ENCODE peak calls at places on chromosomes 11 and 22, in five cellular contexts. D is GM12878, R is upper lobe of left lung, B is K562, N is HepG2. U is an unnamed sample.
A peak's percentile ranks its signal among the peaks of the same experiment; 100 is the strongest.

GRCh38 chr11:18408558-18409242 is 3.4 kb upstream of the LDHC start:
- ATAC-seq in R (no peak), D (peak; percentile 12), B (peak; percentile 46), N (peak; percentile 25), U (no peak)

GRCh38 chr11:121687961-121688566 is 235.3 kb upstream of the SORL1-AS1 start:
- ATAC-seq in N (no peak), D (no peak), R (peak; percentile 26), B (no peak), U (no peak)

GRCh38 chr11:60130496-60130895 is 42.0 kb downstream of the MS4A2 start:
- ATAC-seq in N (peak; percentile 96), R (no peak), B (peak; percentile 98), D (peak; percentile 83), U (no peak)

GRCh38 chr11:94193288-94193687 is 64.6 kb downstream of the PANX1 start:
- ATAC-seq in D (no peak), B (no peak), N (peak; percentile 62), R (no peak), U (no peak)

GRCh38 chr11:121930004-121930965 is 185.7 kb downstream of the BLID start:
- ATAC-seq in R (no peak), D (peak; percentile 55), B (no peak), N (no peak), U (no peak)

GRCh38 chr11:59218893-59219292 is 6.2 kb upstream of the MPEG1 start:
- ATAC-seq in D (peak; percentile 6), R (no peak), N (no peak), B (no peak), U (no peak)

GRCh38 chr22:23235425-23235824 is 55.1 kb downstream of the BCR start:
- ATAC-seq in R (no peak), B (no peak), D (no peak), N (no peak), U (no peak)

GRCh38 chr11:125902927-125903752 is at the start of gene PUS3:
- ATAC-seq in N (peak; percentile 98), R (peak; percentile 90), D (peak; percentile 99), B (peak; percentile 97), U (peak; percentile 93)

GRCh38 chr11:70079691-70080090 is 1.6 kb downstream of the ANO1 start:
- ATAC-seq in D (no peak), N (no peak), B (no peak), R (no peak), U (no peak)

GRCh38 chr11:93648168-93648567 is 13.3 kb upstream of the CEP295 start:
- ATAC-seq in B (peak; percentile 86), R (no peak), D (peak; percentile 77), N (peak; percentile 88), U (no peak)

GRCh38 chr11:116927163-116927772 is 89.8 kb upstream of the APOA1 start:
- ATAC-seq in N (peak; percentile 18), D (no peak), R (no peak), B (peak; percentile 57), U (no peak)

GRCh38 chr11:57276857-57277505 is 39.9 kb upstream of the APLNR start:
- ATAC-seq in D (no peak), R (no peak), N (no peak), B (no peak), U (peak; percentile 19)

GRCh38 chr22:39148727-39149535 is 3.5 kb downstream of the CBX7 start:
- ATAC-seq in R (no peak), D (peak; percentile 75), B (no peak), N (no peak), U (peak; percentile 26)

DNA sequence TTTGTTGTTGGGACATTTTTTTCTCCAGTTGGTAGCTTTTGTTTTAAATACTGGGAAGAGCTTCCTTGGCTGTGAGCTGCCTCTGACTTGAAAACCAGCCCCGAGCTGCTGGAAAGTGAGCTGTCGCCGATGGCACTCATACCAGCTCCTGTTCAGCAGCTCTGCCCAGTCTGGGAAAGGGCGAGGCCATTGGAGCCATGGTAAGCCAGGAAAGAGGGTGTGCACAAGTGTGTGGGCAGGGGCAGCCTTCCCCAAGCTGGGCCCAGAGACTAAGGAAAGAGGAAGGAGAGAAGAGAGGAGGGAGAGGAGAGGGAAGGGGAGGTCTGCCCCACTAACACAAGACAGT is 3.2 kb upstream of the FLI1 start:
- ATAC-seq in B (no peak), N (no peak), R (no peak), D (no peak), U (no peak)
- H3K27ac ChIP-seq in B (no peak overlapping the region), N (no peak overlapping the region), R (peak overlapping the region; percentile 28), D (no peak overlapping the region), U (peak overlapping the region; percentile 88)

DNA sequence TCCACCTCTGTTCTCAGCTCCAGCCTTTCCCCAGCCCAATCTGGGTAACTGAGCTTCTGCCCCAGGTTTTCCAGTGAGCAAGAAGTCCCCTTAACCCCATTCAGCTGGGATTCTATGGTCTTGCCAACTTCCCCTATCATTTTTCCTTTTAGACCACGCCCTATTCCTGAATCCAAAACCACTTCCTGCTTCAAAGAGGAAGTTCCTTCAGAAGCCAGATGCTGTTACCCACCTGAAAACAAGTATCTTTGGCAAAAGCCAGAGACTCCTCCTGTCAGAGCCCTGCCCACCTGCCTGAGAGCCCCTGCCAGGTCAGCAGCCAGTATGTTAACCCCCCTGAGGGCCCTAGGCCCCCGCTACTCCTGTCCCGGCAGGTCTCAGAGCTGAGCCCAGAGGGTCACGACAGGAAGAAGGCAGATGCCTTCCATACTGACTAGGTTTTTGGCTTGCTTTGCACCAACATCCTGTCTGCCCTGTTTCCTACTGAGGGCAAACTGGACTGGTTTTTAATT is 20.3 kb upstream of the MICAL2 start:
- ATAC-seq in N (no peak), D (no peak), B (no peak), R (no peak), U (no peak)
- H3K4me1 ChIP-seq in N (peaks cover 68% of the 10 kb centered on the region), D (no peaks in the 10 kb centered on the region), B (peaks cover 14% of the 10 kb centered on the region), R (peaks cover 77% of the 10 kb centered on the region), U (peaks cover 45% of the 10 kb centered on the region)

DNA sequence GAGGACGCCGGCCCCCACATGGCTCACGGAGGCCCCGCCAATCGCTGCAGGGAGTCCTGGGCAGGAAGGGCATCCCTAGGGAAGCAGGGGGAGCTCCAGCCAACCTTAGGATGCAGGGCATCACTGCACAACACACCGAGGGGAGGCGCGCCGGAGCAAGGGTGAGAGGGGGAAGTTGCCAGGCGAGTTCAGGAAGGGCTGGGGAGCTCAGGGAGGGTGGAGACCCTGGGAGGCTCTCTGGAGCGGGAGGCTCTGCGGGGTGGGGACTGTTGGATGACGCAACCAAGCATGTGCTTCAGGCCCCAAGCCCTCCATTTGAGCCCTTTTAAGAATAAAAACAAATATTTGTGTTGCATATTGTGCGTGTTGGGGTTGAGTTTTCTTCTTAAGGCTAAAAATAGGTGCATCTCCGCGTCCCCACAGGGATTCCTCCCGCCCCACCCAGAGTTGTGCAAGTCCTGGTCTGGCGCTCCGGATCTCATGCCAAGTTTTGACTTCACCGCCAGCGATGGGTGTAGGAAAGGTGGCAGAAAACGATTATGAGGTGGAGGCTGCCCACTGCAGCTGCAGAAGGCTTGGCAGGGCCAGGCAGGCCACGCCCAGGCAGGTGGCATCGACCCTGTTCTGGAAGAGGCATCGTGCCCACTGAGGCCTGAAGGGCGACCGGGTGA is 65.2 kb downstream of the WNT7B start:
- ATAC-seq in B (peak; percentile 63), R (peak; percentile 85), N (peak; percentile 25), D (no peak), U (no peak)
- TF ChIP-seq POLR2AphosphoS5 in B (no peak), R (peak; percentile 40), N (no peak), D (no peak), U (no peak)

DNA sequence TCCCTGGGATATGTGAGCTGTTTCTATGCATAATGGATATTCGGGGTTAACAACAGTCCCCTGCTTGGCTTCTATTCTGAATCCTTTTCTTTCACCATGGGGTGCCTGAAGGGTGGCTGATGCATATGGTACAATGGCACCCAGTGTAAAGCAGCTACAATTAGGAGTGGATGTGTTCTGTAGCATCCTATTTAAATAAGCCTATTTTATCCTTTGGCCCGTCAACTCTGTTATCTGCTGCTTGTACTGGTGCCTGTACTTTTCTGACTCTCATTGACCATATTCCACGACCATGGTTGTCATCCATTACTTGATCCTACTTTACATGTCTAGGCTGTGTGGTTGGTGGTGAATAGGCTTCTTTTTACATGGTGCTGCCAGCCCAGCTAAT is 1.3 kb downstream of the TUG1 start:
- ATAC-seq in D (no peak), R (no peak), B (no peak), N (no peak), U (no peak)
- H3K27ac ChIP-seq in D (peak overlapping the region; percentile 93), R (no peak overlapping the region), B (peak overlapping the region; percentile 92), N (peak overlapping the region; percentile 84), U (peak overlapping the region; percentile 95)

GRCh38 chr11:33695051-33695566 is 5.5 kb downstream of the C11orf91 start:
- ATAC-seq in D (peak; percentile 14), R (no peak), N (peak; percentile 21), B (no peak), U (no peak)

GRCh38 chr11:33696931-33697638 is 3.5 kb downstream of the C11orf91 start:
- ATAC-seq in N (no peak), D (no peak), B (no peak), R (no peak), U (no peak)

GRCh38 chr11:33697997-33698396 is 2.6 kb downstream of the C11orf91 start:
- ATAC-seq in D (no peak), B (no peak), R (no peak), N (no peak), U (no peak)

GRCh38 chr11:33694346-33695050 is 6.1 kb downstream of the C11orf91 start:
- ATAC-seq in D (no peak), B (no peak), N (no peak), R (no peak), U (no peak)

DNA sequence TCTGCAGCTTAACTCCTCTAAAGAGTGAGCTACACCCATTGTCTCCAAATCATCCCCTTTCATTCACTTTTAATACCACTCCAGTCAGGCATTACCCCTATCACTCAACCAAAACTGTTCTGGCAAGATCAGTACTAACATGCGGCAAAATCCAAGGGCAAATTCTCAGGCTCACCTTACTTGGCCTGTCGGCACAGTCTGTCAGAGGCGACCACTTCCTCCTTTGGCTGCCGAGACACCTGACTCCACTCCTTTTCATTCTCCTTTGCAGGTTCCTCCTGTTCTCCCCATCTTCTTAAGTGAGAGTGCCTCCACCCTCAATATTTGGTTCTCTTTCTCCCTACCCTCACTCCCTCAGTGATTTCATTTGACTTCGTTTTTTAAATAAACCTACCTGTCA is 4.2 kb downstream of the C11orf91 start:
- ATAC-seq in B (no peak), D (no peak), N (no peak), R (no peak), U (no peak)
- H3K4me1 ChIP-seq in B (peaks cover 18% of the 10 kb centered on the region), D (peaks cover 12% of the 10 kb centered on the region), N (peaks cover 80% of the 10 kb centered on the region), R (peaks cover 62% of the 10 kb centered on the region), U (peaks cover 60% of the 10 kb centered on the region)

DNA sequence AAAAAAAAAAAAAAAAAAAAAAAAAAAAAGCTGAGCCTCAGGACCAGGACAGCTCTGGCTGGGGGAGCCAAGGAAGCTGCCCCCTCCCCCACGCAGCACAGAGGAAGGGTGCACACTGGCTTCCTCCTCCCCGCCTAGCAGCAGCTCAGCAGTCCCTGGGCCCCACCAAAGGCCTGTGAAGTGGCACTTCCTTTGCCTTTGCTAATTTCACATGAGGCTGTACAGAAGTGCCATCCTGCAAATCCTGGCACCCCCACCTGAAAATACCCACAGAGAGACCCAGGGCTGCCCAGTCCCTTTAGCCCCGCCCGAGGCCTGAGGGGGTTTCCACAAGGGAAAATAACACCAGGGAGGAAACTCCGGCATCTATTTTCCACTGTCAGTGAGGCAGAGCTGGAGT is 3.9 kb downstream of the RHOG start:
- ATAC-seq in B (no peak), N (no peak), D (peak; percentile 4), R (no peak), U (no peak)
- TF ChIP-seq POLR2AphosphoS5 in B (no peak), N (no peak), D (no peak), R (no peak), U (no peak)

DNA sequence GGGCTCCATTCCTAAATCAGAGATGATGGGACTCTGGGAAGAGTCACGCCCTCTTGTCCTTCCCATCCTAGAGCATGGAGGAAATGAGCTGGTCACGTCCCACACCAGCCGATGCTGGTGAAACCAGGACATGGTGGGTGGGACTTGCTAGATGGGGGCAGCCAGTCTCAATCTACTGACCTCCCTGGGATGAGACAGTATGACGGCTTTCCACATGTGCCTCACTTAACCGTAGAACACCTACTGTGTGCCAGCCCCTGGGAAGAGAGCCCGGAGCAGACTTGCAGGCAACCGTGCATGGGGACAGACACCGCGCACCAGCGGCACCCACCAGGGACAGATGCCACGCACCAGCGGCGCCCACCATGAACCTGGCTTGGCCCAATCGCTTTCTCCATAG is 3.8 kb downstream of the OSBPL5 start:
- ATAC-seq in N (no peak), R (no peak), B (no peak), D (no peak), U (no peak)
- H3K27ac ChIP-seq in N (no peak overlapping the region), R (no peak overlapping the region), B (no peak overlapping the region), D (no peak overlapping the region), U (peak overlapping the region; percentile 93)